ENCODE peak calls at places on chromosomes 4 and X, in six cellular contexts. One of them, this sample, is unnamed.

GRCh38 chr4:184421558-184422155 is 52.7 kb downstream of the IRF2 start:
- DNase-seq in H9: no peak
- DNase-seq in H1: no peak
- DNase-seq in mesenchymal stem cell: no peak
- DNase-seq in neuronal stem cell: no peak
- DNase-seq in IMR-90: no peak
- DNase-seq in this sample: no peak

GRCh38 chr4:156019238-156019637 is 65.6 kb upstream of the CTSO start:
- DNase-seq in H9: no peak
- DNase-seq in H1: no peak
- DNase-seq in mesenchymal stem cell: no peak
- DNase-seq in neuronal stem cell: no peak
- DNase-seq in IMR-90: no peak
- DNase-seq in this sample: no peak

GRCh38 chr4:90226734-90227133 is 99.5 kb downstream of the CCSER1 start:
- DNase-seq in H9: no peak
- DNase-seq in H1: no peak
- DNase-seq in mesenchymal stem cell: peak
- DNase-seq in neuronal stem cell: no peak
- DNase-seq in IMR-90: no peak
- DNase-seq in this sample: no peak

GRCh38 chrX:46837543-46838481 is 969 bp downstream of the RP2 start:
- DNase-seq in H9: no peak
- DNase-seq in H1: no peak
- DNase-seq in mesenchymal stem cell: peak
- DNase-seq in neuronal stem cell: no peak
- DNase-seq in IMR-90: peak
- DNase-seq in this sample: peak

GRCh38 chr4:48022192-48022799 is 5.7 kb downstream of the NIPAL1 start:
- DNase-seq in H9: no peak
- DNase-seq in H1: no peak
- DNase-seq in mesenchymal stem cell: no peak
- DNase-seq in neuronal stem cell: no peak
- DNase-seq in IMR-90: peak
- DNase-seq in this sample: peak

GRCh38 chr4:153622778-153623240 is 61.3 kb upstream of the TLR2 start:
- DNase-seq in H9: no peak
- DNase-seq in H1: no peak
- DNase-seq in mesenchymal stem cell: no peak
- DNase-seq in neuronal stem cell: no peak
- DNase-seq in IMR-90: no peak
- DNase-seq in this sample: no peak

GRCh38 chrX:42524374-42524773 is 253.6 kb downstream of the PPP1R2C start:
- DNase-seq in H9: no peak
- DNase-seq in H1: no peak
- DNase-seq in mesenchymal stem cell: no peak
- DNase-seq in neuronal stem cell: no peak
- DNase-seq in IMR-90: peak
- DNase-seq in this sample: no peak

GRCh38 chr4:40669504-40669903 is 39.8 kb upstream of the RBM47 start:
- DNase-seq in H9: no peak
- DNase-seq in H1: no peak
- DNase-seq in mesenchymal stem cell: no peak
- DNase-seq in neuronal stem cell: no peak
- DNase-seq in IMR-90: no peak
- DNase-seq in this sample: no peak

GRCh38 chrX:23797371-23798128 is 14.6 kb downstream of the SAT1 start:
- DNase-seq in H9: no peak
- DNase-seq in H1: no peak
- DNase-seq in mesenchymal stem cell: no peak
- DNase-seq in neuronal stem cell: no peak
- DNase-seq in IMR-90: no peak
- DNase-seq in this sample: peak

GRCh38 chr4:8019396-8020365 is 80.0 kb upstream of the AFAP1 start:
- DNase-seq in H9: no peak
- DNase-seq in H1: no peak
- DNase-seq in mesenchymal stem cell: no peak
- DNase-seq in neuronal stem cell: no peak
- DNase-seq in IMR-90: no peak
- DNase-seq in this sample: no peak

GRCh38 chr4:2436301-2436700 is 17.5 kb downstream of the CFAP99 start:
- DNase-seq in H9: no peak
- DNase-seq in H1: no peak
- DNase-seq in mesenchymal stem cell: no peak
- DNase-seq in neuronal stem cell: no peak
- DNase-seq in IMR-90: no peak
- DNase-seq in this sample: no peak

GRCh38 chr4:42568610-42569207 is 88.2 kb downstream of the ATP8A1 start:
- DNase-seq in H9: peak
- DNase-seq in H1: peak
- DNase-seq in mesenchymal stem cell: peak
- DNase-seq in neuronal stem cell: peak
- DNase-seq in IMR-90: peak
- DNase-seq in this sample: peak

GRCh38 chr4:84673475-84674230 is 90.7 kb downstream of the CDS1 start:
- DNase-seq in H9: no peak
- DNase-seq in H1: no peak
- DNase-seq in mesenchymal stem cell: peak
- DNase-seq in neuronal stem cell: no peak
- DNase-seq in IMR-90: peak
- DNase-seq in this sample: peak

GRCh38 chr4:3204021-3204431 is 44.9 kb upstream of the MSANTD1 start:
- DNase-seq in H9: no peak
- DNase-seq in H1: no peak
- DNase-seq in mesenchymal stem cell: peak
- DNase-seq in neuronal stem cell: no peak
- DNase-seq in IMR-90: peak
- DNase-seq in this sample: no peak

GRCh38 chrX:14491689-14492088 is 37.6 kb upstream of the GLRA2 start:
- DNase-seq in H9: no peak
- DNase-seq in H1: no peak
- DNase-seq in mesenchymal stem cell: no peak
- DNase-seq in neuronal stem cell: no peak
- DNase-seq in IMR-90: no peak
- DNase-seq in this sample: no peak

GRCh38 chrX:102129473-102129872 is 4.0 kb downstream of the TCEAL2 start:
- DNase-seq in H9: no peak
- DNase-seq in H1: no peak
- DNase-seq in mesenchymal stem cell: no peak
- DNase-seq in neuronal stem cell: no peak
- DNase-seq in IMR-90: peak
- DNase-seq in this sample: no peak

GRCh38 chr4:19944251-19944650 is 307.5 kb upstream of the SLIT2 start:
- DNase-seq in H9: no peak
- DNase-seq in H1: no peak
- DNase-seq in mesenchymal stem cell: no peak
- DNase-seq in neuronal stem cell: no peak
- DNase-seq in IMR-90: no peak
- DNase-seq in this sample: no peak

GRCh38 chrX:13690836-13691235 is 1.9 kb downstream of the RAB9A start:
- DNase-seq in H9: no peak
- DNase-seq in H1: no peak
- DNase-seq in mesenchymal stem cell: no peak
- DNase-seq in neuronal stem cell: no peak
- DNase-seq in IMR-90: no peak
- DNase-seq in this sample: peak

GRCh38 chr4:148044889-148045352 is 313.0 kb downstream of the ARHGAP10 start:
- DNase-seq in H9: no peak
- DNase-seq in H1: no peak
- DNase-seq in mesenchymal stem cell: peak
- DNase-seq in neuronal stem cell: no peak
- DNase-seq in IMR-90: no peak
- DNase-seq in this sample: no peak

GRCh38 chr4:150280081-150280950 is 202.1 kb downstream of the DCLK2 start:
- DNase-seq in H9: no peak
- DNase-seq in H1: no peak
- DNase-seq in mesenchymal stem cell: peak
- DNase-seq in neuronal stem cell: peak
- DNase-seq in IMR-90: peak
- DNase-seq in this sample: no peak

GRCh38 chr4:168677063-168677462 is 180.2 kb downstream of the PALLD start:
- DNase-seq in H9: no peak
- DNase-seq in H1: no peak
- DNase-seq in mesenchymal stem cell: no peak
- DNase-seq in neuronal stem cell: no peak
- DNase-seq in IMR-90: no peak
- DNase-seq in this sample: no peak

GRCh38 chrX:24498181-24498580 is 33.1 kb downstream of the PDK3 start:
- DNase-seq in H9: no peak
- DNase-seq in H1: no peak
- DNase-seq in mesenchymal stem cell: no peak
- DNase-seq in neuronal stem cell: peak
- DNase-seq in IMR-90: no peak
- DNase-seq in this sample: peak

GRCh38 chrX:115226929-115227328 is 7.0 kb downstream of the LRCH2 start:
- DNase-seq in H9: peak
- DNase-seq in H1: no peak
- DNase-seq in mesenchymal stem cell: peak
- DNase-seq in neuronal stem cell: peak
- DNase-seq in IMR-90: peak
- DNase-seq in this sample: no peak

GRCh38 chr4:7226993-7227392 is 34.7 kb downstream of the SORCS2 start:
- DNase-seq in H9: no peak
- DNase-seq in H1: no peak
- DNase-seq in mesenchymal stem cell: no peak
- DNase-seq in neuronal stem cell: no peak
- DNase-seq in IMR-90: no peak
- DNase-seq in this sample: no peak

GRCh38 chrX:101803451-101803850 is 128.4 kb downstream of the ZMAT1 start:
- DNase-seq in H9: no peak
- DNase-seq in H1: no peak
- DNase-seq in mesenchymal stem cell: peak
- DNase-seq in neuronal stem cell: no peak
- DNase-seq in IMR-90: peak
- DNase-seq in this sample: peak

GRCh38 chrX:38805294-38806053 is 4.2 kb downstream of the MID1IP1 start:
- DNase-seq in H9: peak
- DNase-seq in H1: no peak
- DNase-seq in mesenchymal stem cell: peak
- DNase-seq in neuronal stem cell: no peak
- DNase-seq in IMR-90: peak
- DNase-seq in this sample: peak

GRCh38 chr4:187470061-187470460 is 525.5 kb upstream of the ZFP42 start:
- DNase-seq in H9: no peak
- DNase-seq in H1: no peak
- DNase-seq in mesenchymal stem cell: no peak
- DNase-seq in neuronal stem cell: no peak
- DNase-seq in IMR-90: no peak
- DNase-seq in this sample: no peak

GRCh38 chrX:127187095-127187494 is 367.6 kb downstream of the PRR32 start:
- DNase-seq in H9: no peak
- DNase-seq in H1: no peak
- DNase-seq in mesenchymal stem cell: no peak
- DNase-seq in neuronal stem cell: no peak
- DNase-seq in IMR-90: no peak
- DNase-seq in this sample: no peak

DNA sequence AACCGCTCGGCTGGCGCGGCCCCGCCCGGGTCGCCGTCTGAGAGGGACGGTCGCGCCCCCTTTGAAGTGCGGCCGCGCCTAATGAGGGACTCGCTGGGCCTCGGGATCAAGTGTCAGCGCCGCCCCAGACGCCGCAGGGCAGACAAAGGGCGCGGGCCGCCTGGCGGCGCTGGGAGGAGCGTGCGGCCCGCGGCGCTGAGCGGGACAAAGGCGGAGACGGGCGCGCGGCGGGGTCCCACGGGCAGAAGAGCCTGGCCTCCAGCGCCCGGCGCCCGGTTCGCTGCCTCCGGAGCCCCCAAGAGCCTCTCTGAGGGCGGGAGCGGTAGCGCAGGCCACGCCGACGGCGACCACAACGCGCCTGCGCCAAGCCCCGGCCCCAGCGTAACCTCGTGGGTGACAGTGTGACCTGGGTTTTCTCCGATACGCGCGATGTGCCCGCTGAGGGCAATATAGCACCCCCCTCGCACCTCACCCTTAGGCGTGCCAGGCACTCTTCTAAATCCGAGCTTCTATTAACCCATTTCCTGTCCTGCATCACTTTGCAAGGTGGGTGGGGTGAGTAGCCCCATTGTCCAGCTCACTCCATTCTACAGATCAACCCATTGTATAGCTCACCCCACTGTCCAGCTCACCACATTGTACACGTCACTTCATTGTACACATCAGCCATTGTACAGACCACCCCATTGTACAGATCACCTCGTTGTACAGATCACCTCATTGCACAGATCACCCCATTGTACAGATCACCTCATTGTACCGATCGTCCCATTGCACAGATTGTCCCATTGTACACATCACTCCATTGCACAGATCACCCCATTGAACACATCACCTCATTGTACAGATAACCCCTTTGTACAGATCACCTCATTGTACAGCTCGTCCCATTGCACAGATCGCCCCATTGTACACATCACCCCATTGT is 33.7 kb upstream of the STX18 start:
- DNase-seq in H9: peak
- DNase-seq in H1: peak
- DNase-seq in mesenchymal stem cell: peak
- DNase-seq in neuronal stem cell: peak
- DNase-seq in IMR-90: peak
- DNase-seq in this sample: peak
- H2AK5ac ChIP-seq in H9: no peak
- H2AK5ac ChIP-seq in H1: peak
- H2AK5ac ChIP-seq in mesenchymal stem cell: peak
- H2AK5ac ChIP-seq in neuronal stem cell: no peak
- H2AK5ac ChIP-seq in IMR-90: peak
- H2AK5ac ChIP-seq in this sample: no peak

GRCh38 chrX:132365490-132365889 is 123.3 kb downstream of the MBNL3 start:
- DNase-seq in H9: no peak
- DNase-seq in H1: no peak
- DNase-seq in mesenchymal stem cell: no peak
- DNase-seq in neuronal stem cell: no peak
- DNase-seq in IMR-90: no peak
- DNase-seq in this sample: no peak
- H4K91ac ChIP-seq in H9: no peak
- H4K91ac ChIP-seq in H1: no peak
- H4K91ac ChIP-seq in mesenchymal stem cell: no peak
- H4K91ac ChIP-seq in neuronal stem cell: no peak
- H4K91ac ChIP-seq in IMR-90: no peak
- H4K91ac ChIP-seq in this sample: no peak

GRCh38 chr4:68451246-68452211 is 4.3 kb downstream of the TMPRSS11E start:
- DNase-seq in H9: peak
- DNase-seq in H1: peak
- DNase-seq in mesenchymal stem cell: peak
- DNase-seq in neuronal stem cell: no peak
- DNase-seq in IMR-90: peak
- DNase-seq in this sample: no peak
- H2BK120ac ChIP-seq in H9: no peak
- H2BK120ac ChIP-seq in H1: no peak
- H2BK120ac ChIP-seq in mesenchymal stem cell: no peak
- H2BK120ac ChIP-seq in neuronal stem cell: no peak
- H2BK120ac ChIP-seq in IMR-90: no peak
- H2BK120ac ChIP-seq in this sample: no peak

DNA sequence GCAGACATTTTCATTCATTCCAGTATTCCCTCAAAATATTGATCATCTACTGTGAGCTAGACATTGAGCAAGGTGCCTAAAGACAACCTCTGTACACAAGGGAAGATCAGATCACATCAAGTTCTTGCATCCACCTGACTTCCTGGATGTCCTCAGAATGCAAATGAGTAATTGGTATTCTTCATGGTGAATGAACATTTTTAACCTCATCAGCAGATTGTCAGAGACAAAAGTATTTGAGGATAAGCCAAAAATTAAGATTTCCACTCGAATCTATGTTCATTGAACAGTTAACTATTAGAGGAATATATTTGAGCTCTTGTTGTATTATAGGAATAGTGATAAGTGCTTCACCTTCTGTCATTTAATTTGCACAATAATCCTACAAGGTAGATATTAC is 1.3 kb downstream of the SMARCAD1 start:
- DNase-seq in H9: no peak
- DNase-seq in H1: no peak
- DNase-seq in mesenchymal stem cell: no peak
- DNase-seq in neuronal stem cell: no peak
- DNase-seq in IMR-90: no peak
- DNase-seq in this sample: no peak
- H2AK5ac ChIP-seq in H9: no peak
- H2AK5ac ChIP-seq in H1: no peak
- H2AK5ac ChIP-seq in mesenchymal stem cell: peak
- H2AK5ac ChIP-seq in neuronal stem cell: no peak
- H2AK5ac ChIP-seq in IMR-90: no peak
- H2AK5ac ChIP-seq in this sample: no peak